ENCODE peak calls at places on chromosomes 5 and 9, in eight cellular contexts. One of them, this sample, is unnamed.
A peak's percentile ranks its signal among the peaks of the same experiment; 100 is the strongest.

GRCh38 chr5:56838409-56839039 is 23.2 kb downstream of the MAP3K1 start:
- DNase-seq in tibial nerve: no peak
- DNase-seq in AML-193: peak; percentile 67
- DNase-seq in NCI-H187: no peak
- DNase-seq in stimulated activated CD8-positive, alpha-beta memory T cell treated with anti-CD3 and anti-CD28 coated beads, Interleukin-15, amount 100 ng/mL, for 4 hours: no peak
- DNase-seq in fibroblast of lung: peak; percentile 80
- DNase-seq in skeletal muscle cell: peak; percentile 28
- DNase-seq in heart left ventricle: no peak
- DNase-seq in this sample: peak; percentile 64

GRCh38 chr5:90329911-90330310 is 79.6 kb downstream of the CETN3 start:
- DNase-seq in tibial nerve: no peak
- DNase-seq in AML-193: no peak
- DNase-seq in NCI-H187: no peak
- DNase-seq in stimulated activated CD8-positive, alpha-beta memory T cell treated with anti-CD3 and anti-CD28 coated beads, Interleukin-15, amount 100 ng/mL, for 4 hours: no peak
- DNase-seq in fibroblast of lung: no peak
- DNase-seq in skeletal muscle cell: no peak
- DNase-seq in heart left ventricle: no peak
- DNase-seq in this sample: no peak

GRCh38 chr9:17793713-17794622 is 215.1 kb downstream of the SH3GL2 start:
- DNase-seq in tibial nerve: no peak
- DNase-seq in AML-193: no peak
- DNase-seq in NCI-H187: no peak
- DNase-seq in stimulated activated CD8-positive, alpha-beta memory T cell treated with anti-CD3 and anti-CD28 coated beads, Interleukin-15, amount 100 ng/mL, for 4 hours: no peak
- DNase-seq in fibroblast of lung: no peak
- DNase-seq in skeletal muscle cell: no peak
- DNase-seq in heart left ventricle: no peak
- DNase-seq in this sample: no peak

GRCh38 chr9:127316586-127317383 is 52.2 kb downstream of the GARNL3 start:
- DNase-seq in tibial nerve: no peak
- DNase-seq in AML-193: no peak
- DNase-seq in NCI-H187: no peak
- DNase-seq in stimulated activated CD8-positive, alpha-beta memory T cell treated with anti-CD3 and anti-CD28 coated beads, Interleukin-15, amount 100 ng/mL, for 4 hours: no peak
- DNase-seq in fibroblast of lung: no peak
- DNase-seq in skeletal muscle cell: no peak
- DNase-seq in heart left ventricle: no peak
- DNase-seq in this sample: no peak

GRCh38 chr5:15791274-15791673 is 291.3 kb downstream of the FBXL7 start:
- DNase-seq in tibial nerve: no peak
- DNase-seq in AML-193: no peak
- DNase-seq in NCI-H187: no peak
- DNase-seq in stimulated activated CD8-positive, alpha-beta memory T cell treated with anti-CD3 and anti-CD28 coated beads, Interleukin-15, amount 100 ng/mL, for 4 hours: no peak
- DNase-seq in fibroblast of lung: peak; percentile 24
- DNase-seq in skeletal muscle cell: no peak
- DNase-seq in heart left ventricle: no peak
- DNase-seq in this sample: no peak

GRCh38 chr5:142342128-142342981 is 17.5 kb upstream of the SPRY4 start:
- DNase-seq in tibial nerve: no peak
- DNase-seq in AML-193: no peak
- DNase-seq in NCI-H187: no peak
- DNase-seq in stimulated activated CD8-positive, alpha-beta memory T cell treated with anti-CD3 and anti-CD28 coated beads, Interleukin-15, amount 100 ng/mL, for 4 hours: no peak
- DNase-seq in fibroblast of lung: peak; percentile 35
- DNase-seq in skeletal muscle cell: no peak
- DNase-seq in heart left ventricle: no peak
- DNase-seq in this sample: no peak

GRCh38 chr5:115033861-115034260 is 135.8 kb downstream of the TRIM36 start:
- DNase-seq in tibial nerve: no peak
- DNase-seq in AML-193: peak; percentile 9
- DNase-seq in NCI-H187: no peak
- DNase-seq in stimulated activated CD8-positive, alpha-beta memory T cell treated with anti-CD3 and anti-CD28 coated beads, Interleukin-15, amount 100 ng/mL, for 4 hours: no peak
- DNase-seq in fibroblast of lung: no peak
- DNase-seq in skeletal muscle cell: no peak
- DNase-seq in heart left ventricle: no peak
- DNase-seq in this sample: no peak

GRCh38 chr9:22073349-22073748 is 64.2 kb upstream of the CDKN2B start:
- DNase-seq in tibial nerve: no peak
- DNase-seq in AML-193: no peak
- DNase-seq in NCI-H187: no peak
- DNase-seq in stimulated activated CD8-positive, alpha-beta memory T cell treated with anti-CD3 and anti-CD28 coated beads, Interleukin-15, amount 100 ng/mL, for 4 hours: no peak
- DNase-seq in fibroblast of lung: no peak
- DNase-seq in skeletal muscle cell: no peak
- DNase-seq in heart left ventricle: no peak
- DNase-seq in this sample: no peak

GRCh38 chr9:98807070-98807810 is at the start of gene GALNT12:
- DNase-seq in tibial nerve: no peak
- DNase-seq in AML-193: no peak
- DNase-seq in NCI-H187: no peak
- DNase-seq in stimulated activated CD8-positive, alpha-beta memory T cell treated with anti-CD3 and anti-CD28 coated beads, Interleukin-15, amount 100 ng/mL, for 4 hours: no peak
- DNase-seq in fibroblast of lung: no peak
- DNase-seq in skeletal muscle cell: no peak
- DNase-seq in heart left ventricle: no peak
- DNase-seq in this sample: no peak

GRCh38 chr9:130636648-130637020 is 27.8 kb upstream of the PRDM12 start:
- DNase-seq in tibial nerve: no peak
- DNase-seq in AML-193: no peak
- DNase-seq in NCI-H187: no peak
- DNase-seq in stimulated activated CD8-positive, alpha-beta memory T cell treated with anti-CD3 and anti-CD28 coated beads, Interleukin-15, amount 100 ng/mL, for 4 hours: no peak
- DNase-seq in fibroblast of lung: no peak
- DNase-seq in skeletal muscle cell: no peak
- DNase-seq in heart left ventricle: no peak
- DNase-seq in this sample: no peak

GRCh38 chr5:31172881-31173280 is 20.6 kb upstream of the CDH6 start:
- DNase-seq in tibial nerve: no peak
- DNase-seq in AML-193: no peak
- DNase-seq in NCI-H187: no peak
- DNase-seq in stimulated activated CD8-positive, alpha-beta memory T cell treated with anti-CD3 and anti-CD28 coated beads, Interleukin-15, amount 100 ng/mL, for 4 hours: no peak
- DNase-seq in fibroblast of lung: no peak
- DNase-seq in skeletal muscle cell: no peak
- DNase-seq in heart left ventricle: no peak
- DNase-seq in this sample: no peak

GRCh38 chr9:95024097-95024671 is 293.3 kb downstream of the FANCC start:
- DNase-seq in tibial nerve: no peak
- DNase-seq in AML-193: no peak
- DNase-seq in NCI-H187: no peak
- DNase-seq in stimulated activated CD8-positive, alpha-beta memory T cell treated with anti-CD3 and anti-CD28 coated beads, Interleukin-15, amount 100 ng/mL, for 4 hours: no peak
- DNase-seq in fibroblast of lung: no peak
- DNase-seq in skeletal muscle cell: no peak
- DNase-seq in heart left ventricle: peak; percentile 54
- DNase-seq in this sample: no peak

GRCh38 chr5:137737349-137738256 is 1.7 kb upstream of the KLHL3 start:
- DNase-seq in tibial nerve: no peak
- DNase-seq in AML-193: no peak
- DNase-seq in NCI-H187: no peak
- DNase-seq in stimulated activated CD8-positive, alpha-beta memory T cell treated with anti-CD3 and anti-CD28 coated beads, Interleukin-15, amount 100 ng/mL, for 4 hours: no peak
- DNase-seq in fibroblast of lung: peak; percentile 64
- DNase-seq in skeletal muscle cell: peak; percentile 62
- DNase-seq in heart left ventricle: peak; percentile 69
- DNase-seq in this sample: no peak

GRCh38 chr5:24742334-24742733 is 97.6 kb upstream of the CDH10 start:
- DNase-seq in tibial nerve: no peak
- DNase-seq in AML-193: no peak
- DNase-seq in NCI-H187: no peak
- DNase-seq in stimulated activated CD8-positive, alpha-beta memory T cell treated with anti-CD3 and anti-CD28 coated beads, Interleukin-15, amount 100 ng/mL, for 4 hours: no peak
- DNase-seq in fibroblast of lung: no peak
- DNase-seq in skeletal muscle cell: no peak
- DNase-seq in heart left ventricle: no peak
- DNase-seq in this sample: no peak

GRCh38 chr5:92704590-92704989 is 876.4 kb downstream of the NR2F1-AS1 start:
- DNase-seq in tibial nerve: no peak
- DNase-seq in AML-193: no peak
- DNase-seq in NCI-H187: no peak
- DNase-seq in stimulated activated CD8-positive, alpha-beta memory T cell treated with anti-CD3 and anti-CD28 coated beads, Interleukin-15, amount 100 ng/mL, for 4 hours: no peak
- DNase-seq in fibroblast of lung: no peak
- DNase-seq in skeletal muscle cell: no peak
- DNase-seq in heart left ventricle: no peak
- DNase-seq in this sample: no peak

GRCh38 chr5:125227333-125228075 is 481.1 kb upstream of the ZNF608 start:
- DNase-seq in tibial nerve: no peak
- DNase-seq in AML-193: no peak
- DNase-seq in NCI-H187: no peak
- DNase-seq in stimulated activated CD8-positive, alpha-beta memory T cell treated with anti-CD3 and anti-CD28 coated beads, Interleukin-15, amount 100 ng/mL, for 4 hours: no peak
- DNase-seq in fibroblast of lung: peak; percentile 34
- DNase-seq in skeletal muscle cell: no peak
- DNase-seq in heart left ventricle: no peak
- DNase-seq in this sample: no peak

GRCh38 chr5:91499943-91500531 is 116.9 kb upstream of the ARRDC3 start:
- DNase-seq in tibial nerve: no peak
- DNase-seq in AML-193: peak; percentile 44
- DNase-seq in NCI-H187: no peak
- DNase-seq in stimulated activated CD8-positive, alpha-beta memory T cell treated with anti-CD3 and anti-CD28 coated beads, Interleukin-15, amount 100 ng/mL, for 4 hours: no peak
- DNase-seq in fibroblast of lung: peak; percentile 76
- DNase-seq in skeletal muscle cell: peak; percentile 4
- DNase-seq in heart left ventricle: no peak
- DNase-seq in this sample: peak; percentile 4